ENCODE peak calls at places on chromosomes 5 and 9, in five cellular contexts. F, C, I, N and Q are unnamed samples.

GRCh38 chr9:29456940-29457339 is 1883.7 kb upstream of the C9orf72 start:
- DNase-seq in F (peak), C (peak), I (no peak), N (no peak), Q (peak)

GRCh38 chr5:9813305-9813704 is 183.2 kb upstream of the TAS2R1 start:
- DNase-seq in F (no peak), C (no peak), I (no peak), N (no peak), Q (no peak)

GRCh38 chr5:38772471-38772870 is 73.3 kb upstream of the OSMR start:
- DNase-seq in F (no peak), C (no peak), I (no peak), N (no peak), Q (no peak)

GRCh38 chr9:93567271-93567959 is 9.0 kb upstream of the PHF2 start:
- DNase-seq in F (no peak), C (no peak), I (no peak), N (no peak), Q (no peak)

GRCh38 chr5:135930949-135931295 is 23.9 kb downstream of the LECT2 start:
- DNase-seq in F (no peak), C (no peak), I (no peak), N (peak), Q (no peak)

GRCh38 chr9:114157516-114158176 is 2.3 kb downstream of the COL27A1 start:
- DNase-seq in F (peak), C (peak), I (no peak), N (no peak), Q (peak)

GRCh38 chr5:45113726-45114125 is 305.0 kb downstream of the MRPS30 start:
- DNase-seq in F (peak), C (no peak), I (no peak), N (no peak), Q (no peak)

GRCh38 chr9:89463986-89464901 is 33.7 kb downstream of the SEMA4D start:
- DNase-seq in F (no peak), C (no peak), I (no peak), N (no peak), Q (no peak)

GRCh38 chr9:75067894-75068293 is 20.1 kb downstream of the NMRK1 start:
- DNase-seq in F (no peak), C (no peak), I (no peak), N (no peak), Q (no peak)

GRCh38 chr5:107330903-107331302 is 339.8 kb downstream of the EFNA5 start:
- DNase-seq in F (no peak), C (no peak), I (no peak), N (no peak), Q (no peak)

GRCh38 chr5:81971694-81972495 is at the start of gene ATG10:
- DNase-seq in F (peak), C (peak), I (peak), N (peak), Q (peak)

GRCh38 chr5:146447734-146448380 is 724 bp downstream of the TCERG1 start:
- DNase-seq in F (peak), C (peak), I (no peak), N (no peak), Q (peak)

GRCh38 chr5:9545301-9545958 is 445 bp downstream of the SEMA5A start:
- DNase-seq in F (peak), C (no peak), I (peak), N (peak), Q (no peak)

GRCh38 chr5:67306997-67307580 is 110.5 kb upstream of the CD180 start:
- DNase-seq in F (peak), C (peak), I (no peak), N (no peak), Q (peak)

GRCh38 chr5:10317825-10318682 is 10.4 kb upstream of the CMBL start:
- DNase-seq in F (peak), C (no peak), I (no peak), N (no peak), Q (peak)

GRCh38 chr9:21683484-21684175 is 118.8 kb upstream of the MTAP start:
- DNase-seq in F (peak), C (no peak), I (no peak), N (no peak), Q (no peak)

GRCh38 chr5:26940981-26941380 is 97.4 kb downstream of the CDH9 start:
- DNase-seq in F (peak), C (peak), I (no peak), N (no peak), Q (no peak)

GRCh38 chr5:1755321-1755949 is 44.2 kb downstream of the MRPL36 start:
- DNase-seq in F (no peak), C (no peak), I (no peak), N (peak), Q (no peak)

GRCh38 chr5:27217977-27218376 is 179.6 kb upstream of the CDH9 start:
- DNase-seq in F (no peak), C (no peak), I (no peak), N (no peak), Q (no peak)

GRCh38 chr5:43359738-43360137 is 46.5 kb upstream of the HMGCS1 start:
- DNase-seq in F (no peak), C (no peak), I (no peak), N (no peak), Q (no peak)

GRCh38 chr9:124354364-124355031 is 60.7 kb downstream of the PSMB7 start:
- DNase-seq in F (no peak), C (no peak), I (no peak), N (no peak), Q (no peak)

GRCh38 chr5:13994606-13995336 is 50.3 kb upstream of the DNAH5 start:
- DNase-seq in F (no peak), C (no peak), I (no peak), N (no peak), Q (peak)

GRCh38 chr9:107630141-107630540 is 140.6 kb upstream of the KLF4 start:
- DNase-seq in F (no peak), C (no peak), I (no peak), N (no peak), Q (no peak)

GRCh38 chr9:134332266-134332665 is 6.0 kb downstream of the RXRA start:
- DNase-seq in F (no peak), C (no peak), I (no peak), N (peak), Q (no peak)

GRCh38 chr9:97811534-97812246 is 41.3 kb upstream of the FOXE1 start:
- DNase-seq in F (peak), C (peak), I (no peak), N (no peak), Q (peak)

GRCh38 chr9:128636024-128636390 is 20.6 kb downstream of the DYNC2I2 start:
- DNase-seq in F (no peak), C (no peak), I (peak), N (peak), Q (no peak)

GRCh38 chr5:56126487-56127179 is 106.5 kb downstream of the ANKRD55 start:
- DNase-seq in F (peak), C (peak), I (no peak), N (no peak), Q (no peak)

GRCh38 chr9:21789541-21790037 is 12.8 kb upstream of the MTAP start:
- DNase-seq in F (peak), C (peak), I (peak), N (no peak), Q (peak)

GRCh38 chr9:76818271-76818670 is 54.0 kb downstream of the PCA3 start:
- DNase-seq in F (peak), C (peak), I (peak), N (no peak), Q (peak)

GRCh38 chr9:35645736-35646582 is 4.8 kb downstream of the SIT1 start:
- DNase-seq in F (no peak), C (peak), I (no peak), N (no peak), Q (no peak)

GRCh38 chr5:77213601-77214000 is 3.1 kb downstream of the PDE8B start:
- DNase-seq in F (no peak), C (no peak), I (no peak), N (no peak), Q (no peak)

GRCh38 chr9:38360880-38361836 is 31.3 kb upstream of the ALDH1B1 start:
- DNase-seq in F (peak), C (no peak), I (no peak), N (no peak), Q (no peak)

GRCh38 chr9:33446507-33447403 is 638 bp downstream of the AQP3 start:
- DNase-seq in F (peak), C (peak), I (peak), N (peak), Q (peak)

GRCh38 chr9:91750343-91750742 is 199.7 kb downstream of the ROR2 start:
- DNase-seq in F (no peak), C (no peak), I (no peak), N (no peak), Q (peak)

GRCh38 chr5:31626156-31626555 is 12.8 kb upstream of the PDZD2 start:
- DNase-seq in F (no peak), C (no peak), I (peak), N (no peak), Q (no peak)

GRCh38 chr5:132500244-132500930 is 9.8 kb upstream of the IRF1 start:
- DNase-seq in F (no peak), C (no peak), I (no peak), N (peak), Q (no peak)

GRCh38 chr5:56601641-56602071 is 213.7 kb upstream of the MAP3K1 start:
- DNase-seq in F (peak), C (peak), I (no peak), N (no peak), Q (no peak)

GRCh38 chr5:168689278-168689677 is 110.1 kb upstream of the PANK3 start:
- DNase-seq in F (no peak), C (no peak), I (no peak), N (no peak), Q (no peak)

GRCh38 chr5:29899583-29899982 is 1293.9 kb upstream of the CDH6 start:
- DNase-seq in F (no peak), C (no peak), I (no peak), N (no peak), Q (no peak)

GRCh38 chr5:179906795-179907569 is 715 bp downstream of the TBC1D9B start:
- DNase-seq in F (peak), C (no peak), I (no peak), N (peak), Q (no peak)

GRCh38 chr5:179906294-179906794 is 1.4 kb downstream of the TBC1D9B start:
- DNase-seq in F (no peak), C (no peak), I (no peak), N (no peak), Q (peak)

GRCh38 chr5:179908528-179908927 is 831 bp upstream of the TBC1D9B start:
- DNase-seq in F (no peak), C (no peak), I (no peak), N (no peak), Q (no peak)

GRCh38 chr5:179909224-179909623 is 1.5 kb upstream of the TBC1D9B start:
- DNase-seq in F (no peak), C (no peak), I (no peak), N (no peak), Q (no peak)

GRCh38 chr5:179907570-179908324 is at the start of gene TBC1D9B:
- DNase-seq in F (peak), C (peak), I (peak), N (peak), Q (peak)
- TF ChIP-seq CTCF in F (no peak), C (peak), I (peak), N (peak), Q (peak)

GRCh38 chr5:113480243-113480642 is 8.0 kb downstream of the MCC start:
- DNase-seq in F (no peak), C (no peak), I (no peak), N (no peak), Q (no peak)
- TF ChIP-seq CTCF in F (no peak), C (no peak), I (no peak), N (no peak), Q (no peak)

DNA sequence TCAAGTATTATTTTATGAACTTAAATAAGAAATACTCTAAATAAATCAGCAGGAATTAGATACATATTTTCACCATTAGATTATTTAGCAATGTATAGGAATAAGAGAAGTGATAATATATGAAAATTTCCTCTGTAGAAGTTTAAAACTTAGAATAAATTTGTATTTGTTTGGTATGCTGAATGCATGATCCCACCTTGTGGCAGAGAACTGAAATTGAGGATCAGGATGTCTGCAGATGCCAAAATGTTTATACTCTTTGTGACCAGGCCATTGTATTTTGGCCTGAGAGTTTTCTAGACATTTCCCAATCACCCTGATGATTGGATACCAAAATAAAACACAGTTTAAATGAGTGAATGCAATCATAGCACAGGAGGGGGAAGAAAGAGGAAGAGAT is 6.3 kb downstream of the TYRP1 start:
- DNase-seq in F (peak), C (peak), I (no peak), N (no peak), Q (peak)
- TF ChIP-seq CTCF in F (peak), C (peak), I (no peak), N (no peak), Q (peak)

DNA sequence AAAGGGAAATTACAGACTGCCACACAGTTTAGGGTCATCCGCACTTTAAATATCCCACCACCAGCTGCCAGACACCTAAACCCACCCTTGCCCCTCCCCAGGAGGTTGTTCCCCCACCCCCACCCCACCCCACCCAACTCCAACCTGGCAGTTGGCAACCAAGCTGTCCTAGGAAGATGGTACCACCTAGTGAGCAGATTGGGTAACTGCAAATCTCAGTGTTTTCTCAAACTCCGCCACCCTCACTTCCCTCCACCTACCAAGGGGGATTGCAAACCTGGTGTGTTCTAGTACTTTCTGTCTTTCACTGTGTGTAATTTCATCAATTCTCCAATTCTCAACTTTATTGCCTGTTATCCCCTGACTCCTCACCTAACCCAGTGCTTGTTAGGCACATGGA is 323.8 kb upstream of the IRX2 start:
- DNase-seq in F (no peak), C (no peak), I (no peak), N (no peak), Q (no peak)
- TF ChIP-seq CTCF in F (no peak), C (no peak), I (no peak), N (no peak), Q (no peak)

DNA sequence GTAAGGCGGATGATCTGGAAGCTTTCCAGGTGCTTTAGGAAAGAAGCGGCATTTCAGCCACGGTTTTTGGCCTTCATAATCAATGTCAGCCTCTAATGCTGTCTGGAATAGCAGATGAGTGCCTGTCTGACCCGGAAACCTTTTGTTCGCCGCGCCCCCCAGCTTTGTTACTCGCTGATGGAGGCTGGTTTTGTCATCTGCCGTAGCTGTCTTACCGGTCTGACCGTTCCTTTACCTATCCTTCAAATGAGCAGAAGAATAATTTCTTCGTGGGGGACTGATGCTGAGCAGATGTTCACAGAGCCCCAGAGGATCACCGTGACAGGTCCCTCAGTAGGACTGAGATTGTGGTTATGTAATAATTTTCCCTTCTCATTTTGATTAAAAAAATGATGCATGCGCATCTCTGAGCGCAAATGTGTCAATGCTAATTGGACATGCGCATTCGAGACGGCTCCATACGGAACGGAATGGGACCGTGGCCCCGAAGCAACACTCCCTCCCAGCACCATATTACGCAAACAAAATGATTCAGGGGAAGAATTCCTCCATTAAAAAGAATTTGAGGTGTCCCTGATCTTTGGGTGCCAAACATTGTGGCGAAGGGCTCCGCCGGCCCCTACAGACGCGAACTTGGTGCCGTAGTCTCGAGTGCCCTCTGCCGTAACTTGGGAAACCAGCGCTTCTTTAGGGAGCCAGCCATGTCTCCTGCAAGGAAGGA is 27.6 kb downstream of the TLX3 start:
- DNase-seq in F (peak), C (peak), I (no peak), N (no peak), Q (peak)
- TF ChIP-seq CTCF in F (peak), C (peak), I (peak), N (peak), Q (peak)

DNA sequence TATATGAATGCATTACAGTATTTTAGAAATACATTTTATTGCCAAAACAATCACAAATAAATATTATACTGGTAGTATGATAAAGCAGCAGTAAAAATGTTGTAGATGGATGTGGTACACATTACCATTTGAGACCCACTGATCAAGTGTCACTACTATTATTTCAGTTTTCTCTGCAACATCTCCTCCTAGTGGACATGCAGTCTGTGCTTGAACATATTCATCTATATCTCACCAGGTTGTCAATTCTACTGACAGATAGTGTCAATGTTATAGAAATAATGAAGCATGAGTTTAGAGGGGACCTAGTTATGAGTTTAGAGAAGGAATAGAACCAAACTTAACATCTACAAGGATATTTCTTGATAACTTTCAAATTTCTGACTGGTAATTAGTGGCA is 39.2 kb upstream of the ELOVL7 start:
- DNase-seq in F (no peak), C (no peak), I (no peak), N (no peak), Q (no peak)
- TF ChIP-seq CTCF in F (peak), C (peak), I (no peak), N (peak), Q (peak)